ENCODE peak calls at places on chromosomes 6 and 20, in nine cellular contexts. D is progenitor cell of endocrine pancreas, R is AG09319, E is sigmoid colon, F is neural progenitor cell, L is B cell, C is psoas muscle, K is mammary epithelial cell, U is MM.1S. J is an unnamed sample.

GRCh38 chr6:169619650-169620049 is 82.2 kb downstream of the WDR27 start:
- DNase-seq in D (no peak), R (no peak), L (no peak), K (peak), E (no peak), F (peak), C (no peak), U (no peak), J (no peak)

GRCh38 chr6:107666084-107666981 is 157.8 kb downstream of the SCML4 start:
- DNase-seq in R (no peak), K (no peak), U (no peak), L (no peak), C (peak), F (no peak), D (no peak), E (no peak), J (no peak)

GRCh38 chr20:20454850-20455627 is 87.1 kb downstream of the INSM1 start:
- DNase-seq in F (no peak), L (no peak), D (no peak), C (no peak), K (no peak), E (no peak), R (no peak), U (no peak), J (no peak)

GRCh38 chr6:13494137-13494536 is 6.7 kb upstream of the GFOD1 start:
- DNase-seq in K (no peak), C (no peak), U (no peak), D (no peak), E (no peak), F (no peak), L (no peak), R (no peak), J (no peak)

GRCh38 chr6:45650527-45651135 is 272.9 kb upstream of the SUPT3H start:
- DNase-seq in D (no peak), L (no peak), C (no peak), R (no peak), K (peak), U (no peak), F (no peak), E (no peak), J (no peak)

GRCh38 chr20:48731581-48731980 is 96.2 kb downstream of the PREX1 start:
- DNase-seq in R (no peak), E (no peak), C (no peak), K (no peak), F (no peak), D (no peak), U (no peak), L (no peak), J (peak)

GRCh38 chr6:7419065-7419464 is 29.5 kb downstream of the RIOK1 start:
- DNase-seq in F (no peak), R (no peak), C (no peak), U (no peak), L (no peak), K (no peak), E (no peak), D (no peak), J (no peak)

GRCh38 chr6:14719273-14719672 is 526.6 kb upstream of the JARID2 start:
- DNase-seq in E (no peak), R (no peak), D (no peak), F (no peak), C (no peak), K (no peak), L (no peak), U (no peak), J (no peak)

GRCh38 chr6:130259557-130259956 is 36.8 kb upstream of the SAMD3 start:
- DNase-seq in F (no peak), C (no peak), E (no peak), U (no peak), R (no peak), K (no peak), D (no peak), L (no peak), J (no peak)

GRCh38 chr20:3980260-3981131 is 34.9 kb downstream of the RNF24 start:
- DNase-seq in E (no peak), K (peak), R (no peak), L (peak), F (no peak), U (peak), C (no peak), D (no peak), J (no peak)

GRCh38 chr6:65545920-65546319 is 161.1 kb downstream of the EYS start:
- DNase-seq in D (no peak), R (no peak), L (no peak), K (no peak), E (no peak), C (no peak), U (no peak), F (no peak), J (no peak)

GRCh38 chr6:133568970-133569889 is 319.7 kb upstream of the TCF21 start:
- DNase-seq in L (no peak), C (peak), U (peak), R (no peak), K (peak), D (no peak), F (peak), E (peak), J (no peak)

GRCh38 chr6:1562171-1562955 is 47.4 kb upstream of the FOXC1 start:
- DNase-seq in D (no peak), C (no peak), L (no peak), U (no peak), F (no peak), K (peak), R (no peak), E (no peak), J (no peak)

GRCh38 chr6:138680085-138680484 is 93.5 kb upstream of the CCDC28A start:
- DNase-seq in K (no peak), R (no peak), D (no peak), L (no peak), E (no peak), C (no peak), F (no peak), U (no peak), J (no peak)

GRCh38 chr20:50009521-50010454 is 27.0 kb downstream of the SNAI1 start:
- DNase-seq in E (no peak), L (no peak), D (no peak), K (no peak), F (peak), R (no peak), C (no peak), U (no peak), J (no peak)

GRCh38 chr6:134880487-134881190 is 69.3 kb downstream of the ALDH8A1 start:
- DNase-seq in R (no peak), F (no peak), E (no peak), D (no peak), L (no peak), C (no peak), K (no peak), U (no peak), J (no peak)

GRCh38 chr6:149060985-149061760 is 256.3 kb upstream of the TAB2 start:
- DNase-seq in K (no peak), C (no peak), F (no peak), L (no peak), U (no peak), R (no peak), D (no peak), E (no peak), J (no peak)

GRCh38 chr6:73236147-73236750 is 11.0 kb upstream of the KHDC1L start:
- DNase-seq in L (no peak), C (no peak), D (no peak), R (peak), K (peak), F (no peak), U (no peak), E (no peak), J (no peak)

GRCh38 chr6:111759836-111760785 is 113.1 kb downstream of the FYN start:
- DNase-seq in U (no peak), E (peak), F (peak), C (no peak), L (no peak), R (peak), K (no peak), D (no peak), J (no peak)

GRCh38 chr6:106634565-106634964 is 5.2 kb downstream of the QRSL1 start:
- DNase-seq in E (no peak), K (no peak), R (no peak), C (no peak), D (no peak), F (no peak), L (no peak), U (no peak), J (no peak)
- TF ChIP-seq CTCF in E (no peak), K (no peak), R (no peak), C (no peak), D (no peak), F (no peak), L (no peak), U (no peak), J (no peak)

GRCh38 chr20:63778857-63779256 is 39.3 kb downstream of the SLC2A4RG start:
- DNase-seq in C (no peak), L (no peak), R (no peak), E (no peak), F (no peak), D (no peak), K (no peak), U (no peak), J (no peak)
- TF ChIP-seq CTCF in C (no peak), L (no peak), R (no peak), E (no peak), F (no peak), D (no peak), K (no peak), U (peak), J (peak)

GRCh38 chr6:30893001-30893591 is 8.8 kb downstream of the DDR1 start:
- DNase-seq in E (peak), C (no peak), F (peak), K (no peak), D (no peak), U (no peak), L (no peak), R (no peak), J (peak)
- TF ChIP-seq CTCF in E (no peak), C (no peak), F (peak), K (peak), D (peak), U (no peak), L (no peak), R (no peak), J (peak)

GRCh38 chr20:44461142-44461802 is 14.4 kb upstream of the TTPAL start:
- DNase-seq in D (no peak), E (no peak), F (no peak), C (no peak), U (no peak), R (no peak), K (no peak), L (no peak), J (peak)
- TF ChIP-seq CTCF in D (peak), E (no peak), F (no peak), C (no peak), U (no peak), R (no peak), K (no peak), L (no peak), J (peak)